ENCODE peak calls at places on chromosomes 5 and 9, in four cellular contexts. G is CD8-positive, alpha-beta memory T cell; F is anterior cingulate cortex; B is activated T-cell treated with anti-CD3 and anti-CD28 coated beads, Interleukin-2, amount 50 U/mL, for 24 hours. O is an unnamed sample.

GRCh38 chr9:18863821-18864220 is 169.2 kb downstream of the SAXO1 start:
- DNase-seq in G (no peak), F (no peak), B (no peak), O (no peak)

GRCh38 chr9:136738960-136739359 is 3.8 kb downstream of the LCN10 start:
- DNase-seq in G (no peak), F (no peak), B (no peak), O (no peak)

GRCh38 chr9:134721344-134721743 is 79.7 kb downstream of the COL5A1 start:
- DNase-seq in G (no peak), F (no peak), B (no peak), O (no peak)

GRCh38 chr9:136103651-136104487 is 8.8 kb upstream of the NACC2 start:
- DNase-seq in G (no peak), F (no peak), B (no peak), O (no peak)

GRCh38 chr9:38393128-38393809 is 767 bp downstream of the ALDH1B1 start:
- DNase-seq in G (no peak), F (no peak), B (peak), O (no peak)

GRCh38 chr5:82952326-82952725 is 124.9 kb downstream of the TMEM167A start:
- DNase-seq in G (no peak), F (no peak), B (no peak), O (no peak)

GRCh38 chr9:98129451-98129881 is 10.4 kb upstream of the TRIM14 start:
- DNase-seq in G (no peak), F (no peak), B (no peak), O (no peak)

GRCh38 chr5:1176473-1177391 is 24.7 kb upstream of the SLC6A19 start:
- DNase-seq in G (no peak), F (no peak), B (no peak), O (peak)

GRCh38 chr5:168404366-168404765 is 81.9 kb upstream of the RARS1 start:
- DNase-seq in G (no peak), F (no peak), B (no peak), O (no peak)

GRCh38 chr5:172542651-172543131 is 88.4 kb upstream of the SH3PXD2B start:
- DNase-seq in G (no peak), F (no peak), B (no peak), O (no peak)

GRCh38 chr5:170632266-170632984 is 128.6 kb downstream of the KCNIP1 start:
- DNase-seq in G (no peak), F (no peak), B (no peak), O (no peak)

GRCh38 chr5:59959330-59959729 is 65.8 kb upstream of the PDE4D start:
- DNase-seq in G (no peak), F (no peak), B (no peak), O (no peak)

GRCh38 chr9:137316012-137316981 is 14.2 kb upstream of the NRARP start:
- DNase-seq in G (no peak), F (no peak), B (no peak), O (peak)

GRCh38 chr5:1034986-1035385 is 26.4 kb downstream of the NKD2 start:
- DNase-seq in G (no peak), F (no peak), B (no peak), O (no peak)

GRCh38 chr5:11387382-11387781 is 516.9 kb downstream of the CTNND2 start:
- DNase-seq in G (no peak), F (no peak), B (no peak), O (no peak)

GRCh38 chr9:5554254-5554653 is 43.9 kb downstream of the PDCD1LG2 start:
- DNase-seq in G (no peak), F (no peak), B (no peak), O (no peak)

GRCh38 chr5:137215261-137215660 is 283.9 kb downstream of the SPOCK1 start:
- DNase-seq in G (no peak), F (no peak), B (no peak), O (no peak)

GRCh38 chr5:4366628-4367027 is 771.0 kb downstream of the IRX1 start:
- DNase-seq in G (no peak), F (no peak), B (no peak), O (no peak)

GRCh38 chr5:66358741-66359140 is 214.6 kb downstream of the SREK1 start:
- DNase-seq in G (no peak), F (no peak), B (no peak), O (no peak)

GRCh38 chr9:32403567-32403966 is 19.1 kb downstream of the ACO1 start:
- DNase-seq in G (no peak), F (no peak), B (no peak), O (no peak)

GRCh38 chr5:57434227-57434640 is 48.4 kb downstream of the ACTBL2 start:
- DNase-seq in G (no peak), F (no peak), B (no peak), O (peak)

GRCh38 chr9:104858846-104859245 is 69.1 kb downstream of the ABCA1 start:
- DNase-seq in G (no peak), F (no peak), B (no peak), O (no peak)

GRCh38 chr5:139740993-139741672 is 54.5 kb upstream of the PSD2 start:
- DNase-seq in G (no peak), F (no peak), B (no peak), O (no peak)

GRCh38 chr9:95009459-95009858 is 283.0 kb downstream of the AOPEP start:
- DNase-seq in G (no peak), F (no peak), B (no peak), O (no peak)

GRCh38 chr5:156020650-156021049 is 306.3 kb upstream of the SGCD start:
- DNase-seq in G (no peak), F (no peak), B (no peak), O (no peak)

GRCh38 chr5:1550287-1551076 is 26.7 kb upstream of the LPCAT1 start:
- DNase-seq in G (no peak), F (no peak), B (no peak), O (no peak)

GRCh38 chr9:118961857-118962256 is 407.4 kb downstream of the BRINP1 start:
- DNase-seq in G (no peak), F (no peak), B (no peak), O (no peak)

GRCh38 chr9:93125331-93125894 is 8.6 kb downstream of the NINJ1 start:
- DNase-seq in G (no peak), F (no peak), B (no peak), O (no peak)

GRCh38 chr5:35857004-35857345 is 284 bp downstream of the IL7R start:
- DNase-seq in G (no peak), F (no peak), B (no peak), O (no peak)

GRCh38 chr5:129104910-129105455 is 10.4 kb downstream of the ISOC1 start:
- DNase-seq in G (no peak), F (no peak), B (no peak), O (no peak)

GRCh38 chr5:116938488-116938887 is 363.9 kb upstream of the SEMA6A start:
- DNase-seq in G (no peak), F (no peak), B (no peak), O (no peak)

GRCh38 chr5:128436825-128437224 is 101.2 kb downstream of the FBN2 start:
- DNase-seq in G (no peak), F (no peak), B (no peak), O (no peak)

GRCh38 chr5:39846144-39846543 is 421.4 kb upstream of the DAB2 start:
- DNase-seq in G (no peak), F (no peak), B (no peak), O (no peak)

GRCh38 chr5:98563885-98564653 is 209.4 kb upstream of the RGMB start:
- DNase-seq in G (no peak), F (no peak), B (no peak), O (no peak)

GRCh38 chr5:170571885-170572284 is 68.1 kb downstream of the KCNIP1 start:
- DNase-seq in G (no peak), F (no peak), B (no peak), O (no peak)

GRCh38 chr5:68423154-68423811 is 207.7 kb downstream of the PIK3R1 start:
- DNase-seq in G (no peak), F (no peak), B (no peak), O (no peak)

GRCh38 chr9:7216004-7216821 is 458.4 kb downstream of the KDM4C start:
- DNase-seq in G (no peak), F (no peak), B (no peak), O (no peak)

GRCh38 chr5:31901807-31902530 is 263.0 kb downstream of the PDZD2 start:
- DNase-seq in G (no peak), F (no peak), B (no peak), O (no peak)